ENCODE peak calls at places on chromosomes 11 and 22, in eight cellular contexts. One of them, this sample, is unnamed.

GRCh38 chr11:100467821-100468508 is 219.1 kb upstream of the ARHGAP42 start:
- DNase-seq in CD4-positive, alpha-beta T cell: no peak
- DNase-seq in substantia nigra: no peak
- DNase-seq in upper lobe of right lung: no peak
- DNase-seq in CD8-positive, alpha-beta memory T cell: no peak
- DNase-seq in GM23338: no peak
- DNase-seq in dorsolateral prefrontal cortex: no peak
- DNase-seq in GM23248: no peak
- DNase-seq in this sample: no peak

GRCh38 chr11:2268911-2269600 is 1.3 kb downstream of the ASCL2 start:
- DNase-seq in CD4-positive, alpha-beta T cell: no peak
- DNase-seq in substantia nigra: no peak
- DNase-seq in upper lobe of right lung: peak; percentile 87
- DNase-seq in CD8-positive, alpha-beta memory T cell: peak; percentile 13
- DNase-seq in GM23338: peak; percentile 76
- DNase-seq in dorsolateral prefrontal cortex: no peak
- DNase-seq in GM23248: peak; percentile 45
- DNase-seq in this sample: peak; percentile 49

GRCh38 chr22:43796567-43796966 is 15.5 kb downstream of the EFCAB6 start:
- DNase-seq in CD4-positive, alpha-beta T cell: no peak
- DNase-seq in substantia nigra: no peak
- DNase-seq in upper lobe of right lung: no peak
- DNase-seq in CD8-positive, alpha-beta memory T cell: no peak
- DNase-seq in GM23338: peak; percentile 69
- DNase-seq in dorsolateral prefrontal cortex: peak; percentile 73
- DNase-seq in GM23248: peak; percentile 62
- DNase-seq in this sample: no peak

GRCh38 chr11:35389897-35390462 is 29.4 kb downstream of the SLC1A2 start:
- DNase-seq in CD4-positive, alpha-beta T cell: no peak
- DNase-seq in substantia nigra: no peak
- DNase-seq in upper lobe of right lung: no peak
- DNase-seq in CD8-positive, alpha-beta memory T cell: no peak
- DNase-seq in GM23338: no peak
- DNase-seq in dorsolateral prefrontal cortex: no peak
- DNase-seq in GM23248: no peak
- DNase-seq in this sample: no peak

GRCh38 chr11:16609769-16610168 is 128.7 kb upstream of the C11orf58 start:
- DNase-seq in CD4-positive, alpha-beta T cell: no peak
- DNase-seq in substantia nigra: no peak
- DNase-seq in upper lobe of right lung: no peak
- DNase-seq in CD8-positive, alpha-beta memory T cell: no peak
- DNase-seq in GM23338: peak; percentile 2
- DNase-seq in dorsolateral prefrontal cortex: no peak
- DNase-seq in GM23248: no peak
- DNase-seq in this sample: no peak

GRCh38 chr11:36328956-36329673 is 33.0 kb downstream of the PRR5L start:
- DNase-seq in CD4-positive, alpha-beta T cell: no peak
- DNase-seq in substantia nigra: no peak
- DNase-seq in upper lobe of right lung: no peak
- DNase-seq in CD8-positive, alpha-beta memory T cell: no peak
- DNase-seq in GM23338: no peak
- DNase-seq in dorsolateral prefrontal cortex: no peak
- DNase-seq in GM23248: peak; percentile 40
- DNase-seq in this sample: no peak

GRCh38 chr11:28058333-28058732 is 49.6 kb downstream of the KIF18A start:
- DNase-seq in CD4-positive, alpha-beta T cell: no peak
- DNase-seq in substantia nigra: no peak
- DNase-seq in upper lobe of right lung: no peak
- DNase-seq in CD8-positive, alpha-beta memory T cell: no peak
- DNase-seq in GM23338: peak; percentile 1
- DNase-seq in dorsolateral prefrontal cortex: no peak
- DNase-seq in GM23248: peak; percentile 6
- DNase-seq in this sample: no peak

GRCh38 chr11:94417386-94417987 is 16.3 kb upstream of the GPR83 start:
- DNase-seq in CD4-positive, alpha-beta T cell: no peak
- DNase-seq in substantia nigra: no peak
- DNase-seq in upper lobe of right lung: no peak
- DNase-seq in CD8-positive, alpha-beta memory T cell: no peak
- DNase-seq in GM23338: peak; percentile 66
- DNase-seq in dorsolateral prefrontal cortex: no peak
- DNase-seq in GM23248: peak; percentile 64
- DNase-seq in this sample: no peak

GRCh38 chr22:31093090-31093850 is 12.2 kb downstream of the SMTN start:
- DNase-seq in CD4-positive, alpha-beta T cell: no peak
- DNase-seq in substantia nigra: peak; percentile 54
- DNase-seq in upper lobe of right lung: no peak
- DNase-seq in CD8-positive, alpha-beta memory T cell: no peak
- DNase-seq in GM23338: no peak
- DNase-seq in dorsolateral prefrontal cortex: peak; percentile 53
- DNase-seq in GM23248: no peak
- DNase-seq in this sample: peak; percentile 81
- H3K27ac ChIP-seq in CD4-positive, alpha-beta T cell: no peak overlapping the region
- H3K27ac ChIP-seq in substantia nigra: peak overlapping the region; percentile 40
- H3K27ac ChIP-seq in upper lobe of right lung: no peak overlapping the region
- H3K27ac ChIP-seq in CD8-positive, alpha-beta memory T cell: no peak overlapping the region
- H3K27ac ChIP-seq in GM23338: no peak overlapping the region
- H3K27ac ChIP-seq in dorsolateral prefrontal cortex: no peak overlapping the region
- H3K27ac ChIP-seq in GM23248: no peak overlapping the region
- H3K27ac ChIP-seq in this sample: peak overlapping the region; percentile 97

DNA sequence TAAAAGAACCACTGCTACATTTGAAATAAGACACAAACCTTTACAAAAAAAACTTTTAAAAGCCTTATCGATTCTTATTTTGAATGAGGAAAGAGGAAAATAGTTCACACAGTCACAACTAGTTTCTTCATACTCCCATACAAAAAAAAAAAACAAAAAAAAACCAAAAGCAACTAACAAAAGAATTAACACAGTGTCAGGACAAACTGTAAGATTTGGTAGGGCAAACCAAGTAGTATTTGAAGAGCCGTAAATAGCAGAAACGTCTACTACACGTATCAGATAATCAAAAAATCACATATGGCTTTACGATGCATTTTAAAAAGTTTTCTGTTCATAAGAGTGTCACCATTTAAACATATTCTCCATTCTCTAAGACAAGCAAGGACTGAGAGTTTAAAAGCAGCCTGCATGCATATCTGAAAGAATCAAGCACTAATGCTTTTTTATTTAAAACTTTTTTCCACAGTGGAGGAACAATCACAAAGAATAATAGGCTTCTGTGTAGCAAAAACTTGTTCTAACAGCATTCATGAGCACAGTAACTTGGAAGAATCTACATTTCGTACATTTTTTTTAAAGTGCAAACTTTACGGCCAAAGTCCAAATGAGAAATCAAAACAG is 2.2 kb downstream of the PICALM start:
- DNase-seq in CD4-positive, alpha-beta T cell: no peak
- DNase-seq in substantia nigra: no peak
- DNase-seq in upper lobe of right lung: no peak
- DNase-seq in CD8-positive, alpha-beta memory T cell: no peak
- DNase-seq in GM23338: no peak
- DNase-seq in dorsolateral prefrontal cortex: no peak
- DNase-seq in GM23248: peak; percentile 14
- DNase-seq in this sample: no peak
- H3K27ac ChIP-seq in CD4-positive, alpha-beta T cell: peak overlapping the region; percentile 75
- H3K27ac ChIP-seq in substantia nigra: peak overlapping the region; percentile 96
- H3K27ac ChIP-seq in upper lobe of right lung: peak overlapping the region; percentile 96
- H3K27ac ChIP-seq in CD8-positive, alpha-beta memory T cell: peak overlapping the region; percentile 82
- H3K27ac ChIP-seq in GM23338: no peak overlapping the region
- H3K27ac ChIP-seq in dorsolateral prefrontal cortex: peak overlapping the region; percentile 90
- H3K27ac ChIP-seq in GM23248: peak overlapping the region; percentile 100
- H3K27ac ChIP-seq in this sample: peak overlapping the region; percentile 97

DNA sequence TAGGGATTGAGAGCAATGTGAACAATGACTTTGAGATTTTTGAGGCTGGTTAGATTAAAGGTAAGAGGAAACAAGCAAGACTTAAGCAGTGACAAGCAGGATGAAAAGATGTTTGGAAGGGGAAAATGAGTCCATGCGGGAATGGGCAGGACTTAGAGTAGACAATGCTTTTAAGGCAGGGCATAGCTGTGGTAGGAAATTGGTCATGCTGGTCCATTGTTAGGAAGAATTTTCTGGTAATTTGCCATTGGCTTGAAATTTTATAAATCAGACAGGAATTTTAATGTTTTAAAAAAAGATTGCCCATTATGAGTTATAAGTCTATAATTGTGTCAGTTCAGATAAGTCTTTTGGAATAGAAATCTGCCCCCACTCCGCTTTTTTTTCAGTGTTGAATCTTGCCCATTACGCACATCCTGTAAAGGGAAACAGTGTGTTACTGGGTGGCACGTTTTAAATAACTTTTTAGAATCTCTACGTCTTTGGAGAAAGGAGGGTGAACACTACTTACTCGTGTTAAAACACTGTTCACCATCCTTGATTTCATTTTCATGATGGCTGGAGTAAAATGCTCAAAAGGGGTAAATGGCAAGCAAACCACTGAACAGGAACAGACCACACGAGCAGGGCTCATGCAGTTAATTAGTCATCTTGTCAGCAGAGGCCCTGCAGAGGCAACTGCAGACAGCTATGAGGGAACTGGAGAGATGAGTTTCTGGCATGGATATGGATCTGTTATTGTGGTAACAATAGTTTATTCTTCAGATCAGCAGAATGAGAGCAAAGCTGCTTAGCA is 25.0 kb downstream of the SWAP70 start:
- DNase-seq in CD4-positive, alpha-beta T cell: no peak
- DNase-seq in substantia nigra: peak; percentile 18
- DNase-seq in upper lobe of right lung: no peak
- DNase-seq in CD8-positive, alpha-beta memory T cell: peak; percentile 4
- DNase-seq in GM23338: no peak
- DNase-seq in dorsolateral prefrontal cortex: peak; percentile 65
- DNase-seq in GM23248: peak; percentile 88
- DNase-seq in this sample: no peak
- H3K27ac ChIP-seq in CD4-positive, alpha-beta T cell: no peak overlapping the region
- H3K27ac ChIP-seq in substantia nigra: peak overlapping the region; percentile 93
- H3K27ac ChIP-seq in upper lobe of right lung: peak overlapping the region; percentile 75
- H3K27ac ChIP-seq in CD8-positive, alpha-beta memory T cell: no peak overlapping the region
- H3K27ac ChIP-seq in GM23338: peak overlapping the region; percentile 43
- H3K27ac ChIP-seq in dorsolateral prefrontal cortex: peak overlapping the region; percentile 94
- H3K27ac ChIP-seq in GM23248: peak overlapping the region; percentile 77
- H3K27ac ChIP-seq in this sample: peak overlapping the region; percentile 80

GRCh38 chr11:113715882-113716625 is 9.9 kb upstream of the TMPRSS5 start:
- DNase-seq in CD4-positive, alpha-beta T cell: no peak
- DNase-seq in substantia nigra: no peak
- DNase-seq in upper lobe of right lung: no peak
- DNase-seq in CD8-positive, alpha-beta memory T cell: no peak
- DNase-seq in GM23338: no peak
- DNase-seq in dorsolateral prefrontal cortex: peak; percentile 43
- DNase-seq in GM23248: no peak
- DNase-seq in this sample: no peak

GRCh38 chr11:113710989-113711388 is 4.9 kb upstream of the TMPRSS5 start:
- DNase-seq in CD4-positive, alpha-beta T cell: no peak
- DNase-seq in substantia nigra: no peak
- DNase-seq in upper lobe of right lung: no peak
- DNase-seq in CD8-positive, alpha-beta memory T cell: no peak
- DNase-seq in GM23338: no peak
- DNase-seq in dorsolateral prefrontal cortex: no peak
- DNase-seq in GM23248: no peak
- DNase-seq in this sample: no peak

DNA sequence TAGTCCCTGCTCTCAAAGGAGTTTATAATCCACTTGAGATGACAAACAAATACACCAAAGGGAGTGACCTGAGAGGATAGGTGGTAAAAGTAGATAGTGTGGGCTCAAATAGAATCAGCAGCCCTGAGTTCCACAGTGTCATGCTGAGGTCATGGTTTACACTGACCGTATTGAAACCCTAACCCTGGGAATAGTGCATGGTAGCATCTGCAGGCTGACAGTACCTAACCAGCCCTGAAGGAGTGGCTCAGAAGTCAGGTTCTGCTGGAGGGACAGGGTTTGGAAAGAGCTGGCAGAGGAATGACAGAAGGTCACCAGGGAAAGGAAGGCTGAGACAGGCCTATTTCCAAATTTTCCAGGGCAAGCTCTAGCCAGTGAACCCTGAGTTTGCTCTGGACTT is 9.2 kb upstream of the TMPRSS5 start:
- DNase-seq in CD4-positive, alpha-beta T cell: no peak
- DNase-seq in substantia nigra: no peak
- DNase-seq in upper lobe of right lung: no peak
- DNase-seq in CD8-positive, alpha-beta memory T cell: no peak
- DNase-seq in GM23338: no peak
- DNase-seq in dorsolateral prefrontal cortex: no peak
- DNase-seq in GM23248: no peak
- DNase-seq in this sample: no peak
- H3K27ac ChIP-seq in CD4-positive, alpha-beta T cell: no peak overlapping the region
- H3K27ac ChIP-seq in substantia nigra: peak overlapping the region; percentile 95
- H3K27ac ChIP-seq in upper lobe of right lung: no peak overlapping the region
- H3K27ac ChIP-seq in CD8-positive, alpha-beta memory T cell: no peak overlapping the region
- H3K27ac ChIP-seq in GM23338: no peak overlapping the region
- H3K27ac ChIP-seq in dorsolateral prefrontal cortex: peak overlapping the region; percentile 79
- H3K27ac ChIP-seq in GM23248: no peak overlapping the region
- H3K27ac ChIP-seq in this sample: no peak overlapping the region

DNA sequence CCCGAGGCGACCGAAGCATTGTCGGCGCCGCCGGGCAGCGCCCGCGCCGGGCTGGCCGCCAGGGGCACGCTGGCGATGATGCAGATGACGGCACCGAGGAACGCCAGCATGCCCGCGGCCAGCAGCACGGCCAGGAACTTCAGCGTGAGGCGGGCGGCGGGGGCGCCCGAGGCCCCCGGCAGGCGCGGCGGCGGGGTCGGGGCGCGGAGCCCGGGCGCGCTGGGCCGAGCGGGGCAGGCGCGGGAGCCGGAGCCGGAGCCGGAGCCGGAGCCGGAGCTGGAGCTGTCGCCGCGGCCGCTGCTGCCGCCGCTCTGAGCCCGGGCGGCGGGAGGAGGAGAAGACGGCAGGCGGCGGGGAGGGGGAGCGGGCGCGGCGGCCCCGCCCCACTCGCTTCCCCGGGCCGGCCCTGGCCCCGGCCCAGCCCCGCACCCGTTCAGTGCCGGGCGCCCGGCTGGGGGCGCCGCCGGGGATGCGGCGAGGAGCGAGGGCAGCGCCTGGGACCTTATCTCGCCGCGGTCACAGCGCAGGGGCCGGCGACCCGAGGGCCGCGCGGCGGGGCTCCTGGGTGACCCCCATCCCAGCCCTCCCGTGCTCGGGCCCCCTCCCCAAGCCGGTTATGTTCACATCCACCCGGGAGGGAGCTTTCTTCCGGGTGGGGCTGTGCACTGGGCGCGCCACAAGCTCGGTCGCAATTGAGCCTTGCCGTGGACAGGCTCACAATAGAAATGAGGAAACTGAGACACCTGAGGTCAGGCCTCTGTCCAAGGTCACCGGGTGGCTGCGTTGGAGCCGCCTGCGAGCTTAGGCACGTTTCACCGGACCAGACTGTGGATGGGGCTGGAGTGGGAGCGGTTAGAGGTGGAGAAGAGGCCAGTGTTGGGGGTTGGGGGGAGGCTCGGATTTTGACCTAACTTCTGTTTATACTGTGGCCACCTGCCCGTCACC is at the start of gene NPTXR:
- DNase-seq in CD4-positive, alpha-beta T cell: peak; percentile 21
- DNase-seq in substantia nigra: peak; percentile 66
- DNase-seq in upper lobe of right lung: no peak
- DNase-seq in CD8-positive, alpha-beta memory T cell: peak; percentile 47
- DNase-seq in GM23338: peak; percentile 69
- DNase-seq in dorsolateral prefrontal cortex: no peak
- DNase-seq in GM23248: peak; percentile 82
- DNase-seq in this sample: no peak
- H3K27ac ChIP-seq in CD4-positive, alpha-beta T cell: no peak within 1 kb of the TSS
- H3K27ac ChIP-seq in substantia nigra: no peak within 1 kb of the TSS
- H3K27ac ChIP-seq in upper lobe of right lung: no peak within 1 kb of the TSS
- H3K27ac ChIP-seq in CD8-positive, alpha-beta memory T cell: no peak within 1 kb of the TSS
- H3K27ac ChIP-seq in GM23338: no peak within 1 kb of the TSS
- H3K27ac ChIP-seq in dorsolateral prefrontal cortex: peak within 1 kb of the TSS; percentile 49
- H3K27ac ChIP-seq in GM23248: no peak within 1 kb of the TSS
- H3K27ac ChIP-seq in this sample: peak within 1 kb of the TSS; percentile 65

GRCh38 chr11:65381721-65382035 is 768 bp downstream of the SLC25A45 start:
- DNase-seq in CD4-positive, alpha-beta T cell: no peak
- DNase-seq in substantia nigra: no peak
- DNase-seq in upper lobe of right lung: no peak
- DNase-seq in CD8-positive, alpha-beta memory T cell: no peak
- DNase-seq in GM23338: no peak
- DNase-seq in dorsolateral prefrontal cortex: peak; percentile 38
- DNase-seq in GM23248: peak; percentile 72
- DNase-seq in this sample: no peak
- H3K27ac ChIP-seq in CD4-positive, alpha-beta T cell: peak overlapping the region; percentile 94
- H3K27ac ChIP-seq in substantia nigra: peak overlapping the region; percentile 100
- H3K27ac ChIP-seq in upper lobe of right lung: peak overlapping the region; percentile 98
- H3K27ac ChIP-seq in CD8-positive, alpha-beta memory T cell: peak overlapping the region; percentile 96
- H3K27ac ChIP-seq in GM23338: no peak overlapping the region
- H3K27ac ChIP-seq in dorsolateral prefrontal cortex: peak overlapping the region; percentile 100
- H3K27ac ChIP-seq in GM23248: peak overlapping the region; percentile 99
- H3K27ac ChIP-seq in this sample: peak overlapping the region; percentile 98